ENCODE peak calls at places on chromosome 12, in four cellular contexts. One of them, this sample, is unnamed.

GRCh38 chr12:115771601-115772000 is 505.9 kb downstream of the MED13L start:
- DNase-seq in LHCN-M2: no peak
- DNase-seq in amniotic stem cell: no peak
- DNase-seq in colonic mucosa: no peak
- DNase-seq in this sample: no peak

GRCh38 chr12:68611094-68611818 is 557 bp downstream of the RAP1B start:
- DNase-seq in LHCN-M2: peak; percentile 59
- DNase-seq in amniotic stem cell: no peak
- DNase-seq in colonic mucosa: peak; percentile 79
- DNase-seq in this sample: peak; percentile 86

GRCh38 chr12:121499929-121500793 is 80.7 kb downstream of the KDM2B start:
- DNase-seq in LHCN-M2: peak; percentile 61
- DNase-seq in amniotic stem cell: no peak
- DNase-seq in colonic mucosa: peak; percentile 80
- DNase-seq in this sample: peak; percentile 74

GRCh38 chr12:27852742-27853141 is 72.7 kb upstream of the MANSC4 start:
- DNase-seq in LHCN-M2: no peak
- DNase-seq in amniotic stem cell: no peak
- DNase-seq in colonic mucosa: no peak
- DNase-seq in this sample: no peak

GRCh38 chr12:110677206-110677911 is 11.6 kb downstream of the HVCN1 start:
- DNase-seq in LHCN-M2: peak; percentile 31
- DNase-seq in amniotic stem cell: no peak
- DNase-seq in colonic mucosa: no peak
- DNase-seq in this sample: no peak

GRCh38 chr12:32918890-32919791 is 22.6 kb upstream of the PKP2 start:
- DNase-seq in LHCN-M2: peak; percentile 73
- DNase-seq in amniotic stem cell: no peak
- DNase-seq in colonic mucosa: no peak
- DNase-seq in this sample: no peak

GRCh38 chr12:89893972-89894706 is 185.5 kb upstream of the ATP2B1 start:
- DNase-seq in LHCN-M2: peak; percentile 71
- DNase-seq in amniotic stem cell: no peak
- DNase-seq in colonic mucosa: no peak
- DNase-seq in this sample: no peak

GRCh38 chr12:70196732-70197361 is 46.4 kb upstream of the CNOT2 start:
- DNase-seq in LHCN-M2: peak; percentile 23
- DNase-seq in amniotic stem cell: no peak
- DNase-seq in colonic mucosa: no peak
- DNase-seq in this sample: no peak

GRCh38 chr12:5003025-5003666 is 40.5 kb upstream of the KCNA5 start:
- DNase-seq in LHCN-M2: peak; percentile 38
- DNase-seq in amniotic stem cell: peak; percentile 40
- DNase-seq in colonic mucosa: peak; percentile 50
- DNase-seq in this sample: no peak

GRCh38 chr12:123003257-123003656 is 22.8 kb downstream of the ARL6IP4 start:
- DNase-seq in LHCN-M2: no peak
- DNase-seq in amniotic stem cell: no peak
- DNase-seq in colonic mucosa: no peak
- DNase-seq in this sample: no peak

GRCh38 chr12:110367209-110367864 is 36.2 kb downstream of the ANAPC7 start:
- DNase-seq in LHCN-M2: no peak
- DNase-seq in amniotic stem cell: no peak
- DNase-seq in colonic mucosa: no peak
- DNase-seq in this sample: no peak

GRCh38 chr12:67742461-67742860 is 93.9 kb downstream of the DYRK2 start:
- DNase-seq in LHCN-M2: no peak
- DNase-seq in amniotic stem cell: no peak
- DNase-seq in colonic mucosa: no peak
- DNase-seq in this sample: no peak

GRCh38 chr12:124577986-124578385 is 10.6 kb upstream of the NCOR2 start:
- DNase-seq in LHCN-M2: no peak
- DNase-seq in amniotic stem cell: no peak
- DNase-seq in colonic mucosa: no peak
- DNase-seq in this sample: no peak

GRCh38 chr12:119902084-119902509 is 25.0 kb upstream of the CIT start:
- DNase-seq in LHCN-M2: peak; percentile 64
- DNase-seq in amniotic stem cell: peak; percentile 51
- DNase-seq in colonic mucosa: peak; percentile 56
- DNase-seq in this sample: no peak

GRCh38 chr12:130879212-130879686 is 7.4 kb downstream of the RAN start:
- DNase-seq in LHCN-M2: no peak
- DNase-seq in amniotic stem cell: no peak
- DNase-seq in colonic mucosa: no peak
- DNase-seq in this sample: no peak

GRCh38 chr12:64893961-64894360 is 69.5 kb downstream of the TBC1D30 start:
- DNase-seq in LHCN-M2: peak; percentile 91
- DNase-seq in amniotic stem cell: peak; percentile 69
- DNase-seq in colonic mucosa: no peak
- DNase-seq in this sample: no peak